ENCODE peak calls at places on chromosome 20, in six cellular contexts. One of them, this sample, is unnamed.

GRCh38 chr20:35171753-35172433 is at the start of gene PROCR:
- DNase-seq in heart right ventricle: peak; percentile 91
- DNase-seq in left cardiac atrium: peak; percentile 90
- DNase-seq in neural crest cell: no peak
- DNase-seq in stimulated activated CD8-positive, alpha-beta memory T cell treated with anti-CD3 and anti-CD28 coated beads, Interleukin-15, amount 100 ng/mL, for 24 hours: no peak
- DNase-seq in activated CD8-positive, alpha-beta T cell treated with anti-CD3 and anti-CD28 coated beads for 36 hours: peak; percentile 27
- DNase-seq in this sample: peak; percentile 34

GRCh38 chr20:57450931-57451330 is 59.7 kb downstream of the RBM38 start:
- DNase-seq in activated CD8-positive, alpha-beta T cell treated with anti-CD3 and anti-CD28 coated beads for 36 hours: no peak
- DNase-seq in neural crest cell: no peak
- DNase-seq in heart right ventricle: no peak
- DNase-seq in stimulated activated CD8-positive, alpha-beta memory T cell treated with anti-CD3 and anti-CD28 coated beads, Interleukin-15, amount 100 ng/mL, for 24 hours: no peak
- DNase-seq in left cardiac atrium: no peak
- DNase-seq in this sample: no peak

GRCh38 chr20:25325073-25325472 is 65.6 kb downstream of the ABHD12 start:
- DNase-seq in stimulated activated CD8-positive, alpha-beta memory T cell treated with anti-CD3 and anti-CD28 coated beads, Interleukin-15, amount 100 ng/mL, for 24 hours: no peak
- DNase-seq in activated CD8-positive, alpha-beta T cell treated with anti-CD3 and anti-CD28 coated beads for 36 hours: no peak
- DNase-seq in neural crest cell: no peak
- DNase-seq in left cardiac atrium: no peak
- DNase-seq in heart right ventricle: no peak
- DNase-seq in this sample: no peak

GRCh38 chr20:59518881-59519706 is 85.2 kb upstream of the PHACTR3 start:
- DNase-seq in activated CD8-positive, alpha-beta T cell treated with anti-CD3 and anti-CD28 coated beads for 36 hours: peak; percentile 28
- DNase-seq in heart right ventricle: no peak
- DNase-seq in stimulated activated CD8-positive, alpha-beta memory T cell treated with anti-CD3 and anti-CD28 coated beads, Interleukin-15, amount 100 ng/mL, for 24 hours: no peak
- DNase-seq in left cardiac atrium: no peak
- DNase-seq in neural crest cell: no peak
- DNase-seq in this sample: peak; percentile 42

GRCh38 chr20:44704551-44704971 is 10.6 kb upstream of the CCN5 start:
- DNase-seq in activated CD8-positive, alpha-beta T cell treated with anti-CD3 and anti-CD28 coated beads for 36 hours: no peak
- DNase-seq in stimulated activated CD8-positive, alpha-beta memory T cell treated with anti-CD3 and anti-CD28 coated beads, Interleukin-15, amount 100 ng/mL, for 24 hours: no peak
- DNase-seq in left cardiac atrium: no peak
- DNase-seq in heart right ventricle: no peak
- DNase-seq in neural crest cell: no peak
- DNase-seq in this sample: no peak

GRCh38 chr20:36084897-36085617 is 69.5 kb upstream of the EPB41L1 start:
- DNase-seq in neural crest cell: no peak
- DNase-seq in stimulated activated CD8-positive, alpha-beta memory T cell treated with anti-CD3 and anti-CD28 coated beads, Interleukin-15, amount 100 ng/mL, for 24 hours: no peak
- DNase-seq in activated CD8-positive, alpha-beta T cell treated with anti-CD3 and anti-CD28 coated beads for 36 hours: no peak
- DNase-seq in left cardiac atrium: no peak
- DNase-seq in heart right ventricle: no peak
- DNase-seq in this sample: no peak

GRCh38 chr20:17966432-17967312 is 1.9 kb downstream of the SNX5 start:
- DNase-seq in neural crest cell: no peak
- DNase-seq in activated CD8-positive, alpha-beta T cell treated with anti-CD3 and anti-CD28 coated beads for 36 hours: no peak
- DNase-seq in heart right ventricle: no peak
- DNase-seq in left cardiac atrium: no peak
- DNase-seq in stimulated activated CD8-positive, alpha-beta memory T cell treated with anti-CD3 and anti-CD28 coated beads, Interleukin-15, amount 100 ng/mL, for 24 hours: no peak
- DNase-seq in this sample: no peak

GRCh38 chr20:44572551-44573500 is 9.6 kb upstream of the PKIG start:
- DNase-seq in heart right ventricle: peak; percentile 64
- DNase-seq in left cardiac atrium: peak; percentile 56
- DNase-seq in activated CD8-positive, alpha-beta T cell treated with anti-CD3 and anti-CD28 coated beads for 36 hours: no peak
- DNase-seq in neural crest cell: no peak
- DNase-seq in stimulated activated CD8-positive, alpha-beta memory T cell treated with anti-CD3 and anti-CD28 coated beads, Interleukin-15, amount 100 ng/mL, for 24 hours: no peak
- DNase-seq in this sample: no peak

GRCh38 chr20:50826121-50826520 is 31.3 kb downstream of the BCAS4 start:
- DNase-seq in left cardiac atrium: no peak
- DNase-seq in neural crest cell: no peak
- DNase-seq in activated CD8-positive, alpha-beta T cell treated with anti-CD3 and anti-CD28 coated beads for 36 hours: no peak
- DNase-seq in stimulated activated CD8-positive, alpha-beta memory T cell treated with anti-CD3 and anti-CD28 coated beads, Interleukin-15, amount 100 ng/mL, for 24 hours: no peak
- DNase-seq in heart right ventricle: no peak
- DNase-seq in this sample: no peak

GRCh38 chr20:32482251-32483220 is 102.6 kb downstream of the NOL4L start:
- DNase-seq in heart right ventricle: peak; percentile 58
- DNase-seq in neural crest cell: peak; percentile 43
- DNase-seq in activated CD8-positive, alpha-beta T cell treated with anti-CD3 and anti-CD28 coated beads for 36 hours: peak; percentile 41
- DNase-seq in left cardiac atrium: peak; percentile 58
- DNase-seq in stimulated activated CD8-positive, alpha-beta memory T cell treated with anti-CD3 and anti-CD28 coated beads, Interleukin-15, amount 100 ng/mL, for 24 hours: no peak
- DNase-seq in this sample: peak; percentile 48

GRCh38 chr20:58366016-58366415 is 23.0 kb upstream of the VAPB start:
- DNase-seq in activated CD8-positive, alpha-beta T cell treated with anti-CD3 and anti-CD28 coated beads for 36 hours: peak; percentile 69
- DNase-seq in neural crest cell: no peak
- DNase-seq in left cardiac atrium: no peak
- DNase-seq in heart right ventricle: no peak
- DNase-seq in stimulated activated CD8-positive, alpha-beta memory T cell treated with anti-CD3 and anti-CD28 coated beads, Interleukin-15, amount 100 ng/mL, for 24 hours: no peak
- DNase-seq in this sample: no peak